ENCODE peak calls at places on chromosomes 2 and 18, in four cellular contexts. C is tibial artery, M is neural progenitor cell, I is ovary. S is an unnamed sample. For H3K27me3 and H3K4me1, the result is how much of the 10 kb centered on the place peaks cover.

GRCh38 chr2:106584304-106584954 is 97.3 kb downstream of the CD8B2 start:
- DNase-seq in I (no peak), M (no peak), C (no peak), S (no peak)

GRCh38 chr2:10179422-10179821 is 56.9 kb downstream of the RRM2 start:
- DNase-seq in I (no peak), M (no peak), C (no peak), S (no peak)

GRCh38 chr2:103823847-103824246 is 1030.1 kb upstream of the POU3F3 start:
- DNase-seq in I (no peak), M (no peak), C (no peak), S (no peak)

GRCh38 chr2:217588266-217588665 is 414.5 kb downstream of the TNS1 start:
- DNase-seq in I (no peak), M (no peak), C (no peak), S (no peak)

GRCh38 chr2:25257032-25257455 is 84.7 kb downstream of the DNMT3A start:
- DNase-seq in I (no peak), C (no peak), M (peak), S (no peak)

GRCh38 chr2:215540646-215541045 is 104.8 kb upstream of the FN1 start:
- DNase-seq in C (no peak), I (no peak), M (no peak), S (no peak)

GRCh38 chr2:235553291-235553690 is 59.4 kb downstream of the AGAP1 start:
- DNase-seq in I (no peak), M (no peak), C (no peak), S (no peak)

GRCh38 chr2:144854596-144854995 is 334.7 kb upstream of the ZEB2 start:
- DNase-seq in M (no peak), C (no peak), I (no peak), S (no peak)

GRCh38 chr2:124894199-124894598 is 869.1 kb downstream of the CNTNAP5 start:
- DNase-seq in M (no peak), I (no peak), C (no peak), S (no peak)

GRCh38 chr2:133844214-133844892 is 276.1 kb upstream of the NCKAP5 start:
- DNase-seq in I (peak), M (peak), C (peak), S (peak)

GRCh38 chr2:191894681-191895147 is 47.8 kb upstream of the CAVIN2 start:
- DNase-seq in M (no peak), I (no peak), C (no peak), S (no peak)

GRCh38 chr2:232438051-232438450 is 17.9 kb upstream of the ALPI start:
- DNase-seq in M (no peak), C (no peak), I (no peak), S (no peak)

GRCh38 chr2:28103611-28104010 is 213.1 kb downstream of the BABAM2 start:
- DNase-seq in I (no peak), M (no peak), C (no peak), S (no peak)

GRCh38 chr2:234399451-234400246 is 97.2 kb downstream of the ARL4C start:
- DNase-seq in I (no peak), M (no peak), C (no peak), S (no peak)

GRCh38 chr2:12988279-12988678 is 271.5 kb downstream of the TRIB2 start:
- DNase-seq in C (no peak), M (no peak), I (no peak), S (no peak)

GRCh38 chr2:234496835-234497591 is at the start of gene ARL4C:
- DNase-seq in M (peak), I (peak), C (peak), S (peak)

GRCh38 chr2:28624798-28625701 is 126.6 kb upstream of the PPP1CB start:
- DNase-seq in M (peak), C (peak), I (peak), S (no peak)

GRCh38 chr2:234368861-234369261 is 128.0 kb downstream of the ARL4C start:
- DNase-seq in M (peak), I (no peak), C (peak), S (no peak)

GRCh38 chr2:191927319-191927867 is 80.5 kb upstream of the CAVIN2 start:
- DNase-seq in M (peak), I (no peak), C (peak), S (peak)

GRCh38 chr18:3248670-3249359 is 1.2 kb downstream of the MYL12A start:
- DNase-seq in I (no peak), M (peak), C (no peak), S (peak)

GRCh38 chr2:146143971-146144370 is 1624.1 kb upstream of the ZEB2 start:
- DNase-seq in M (no peak), I (no peak), C (no peak), S (no peak)

GRCh38 chr2:40668435-40668834 is 216.5 kb upstream of the SLC8A1 start:
- DNase-seq in C (peak), I (no peak), M (no peak), S (no peak)

GRCh38 chr2:140376686-140377085 is 1596.5 kb upstream of the NXPH2 start:
- DNase-seq in M (no peak), I (no peak), C (no peak), S (peak)

GRCh38 chr2:179543361-179543901 is 278.8 kb upstream of the SESTD1 start:
- DNase-seq in M (peak), C (no peak), I (no peak), S (no peak)

GRCh38 chr2:83081835-83082522 is 1377.1 kb downstream of the SUCLG1 start:
- DNase-seq in M (no peak), C (no peak), I (no peak), S (peak)

GRCh38 chr2:38115216-38116012 is 39.5 kb upstream of the CYP1B1 start:
- DNase-seq in M (peak), C (peak), I (no peak), S (peak)

GRCh38 chr2:241803387-241804325 is 5.3 kb upstream of the NEU4 start:
- DNase-seq in C (peak), M (no peak), I (peak), S (no peak)

GRCh38 chr2:199460101-199460671 is 2.4 kb upstream of the SATB2 start:
- DNase-seq in M (no peak), I (no peak), C (no peak), S (no peak)

GRCh38 chr2:25251461-25252273 is 83.3 kb upstream of the POMC start:
- DNase-seq in I (peak), C (peak), M (no peak), S (no peak)

GRCh38 chr18:26655614-26656400 is 107.5 kb upstream of the KCTD1 start:
- DNase-seq in C (peak), M (peak), I (peak), S (peak)

GRCh38 chr18:36608107-36608506 is 220.7 kb downstream of the TPGS2 start:
- DNase-seq in I (no peak), M (no peak), C (no peak), S (no peak)

GRCh38 chr2:7692657-7693161 is 775.5 kb downstream of the RNF144A start:
- DNase-seq in I (no peak), M (no peak), C (peak), S (no peak)

GRCh38 chr2:150705357-150705756 is 217.9 kb upstream of the RND3 start:
- DNase-seq in I (no peak), C (no peak), M (no peak), S (no peak)

GRCh38 chr2:226888378-226888915 is 52.6 kb downstream of the RHBDD1 start:
- DNase-seq in I (no peak), C (no peak), M (no peak), S (no peak)

GRCh38 chr2:74181739-74182138 is 3.1 kb upstream of the MOB1A start:
- DNase-seq in C (peak), I (no peak), M (no peak), S (peak)

GRCh38 chr2:74177697-74178096 is 982 bp downstream of the MOB1A start:
- DNase-seq in C (no peak), M (no peak), I (no peak), S (no peak)

GRCh38 chr2:74174909-74175308 is 3.8 kb downstream of the MOB1A start:
- DNase-seq in I (no peak), C (no peak), M (no peak), S (no peak)

GRCh38 chr2:74179063-74179865 is 585 bp upstream of the MOB1A start:
- DNase-seq in I (peak), C (no peak), M (peak), S (no peak)

GRCh38 chr2:74178211-74179062 is at the start of gene MOB1A:
- DNase-seq in M (peak), C (peak), I (peak), S (peak)
- H3K4me3 ChIP-seq in M (peak), C (peak), I (peak), S (peak)

GRCh38 chr2:176131617-176132396 is 2.3 kb downstream of the HOXD8 start:
- DNase-seq in C (no peak), I (no peak), M (no peak), S (no peak)

GRCh38 chr2:176133366-176133765 is 3.9 kb downstream of the HOXD8 start:
- DNase-seq in C (no peak), I (no peak), M (no peak), S (peak)

GRCh38 chr2:176132397-176133086 is 3.0 kb downstream of the HOXD8 start:
- DNase-seq in M (peak), C (no peak), I (peak), S (peak)

GRCh38 chr2:176134978-176135575 is 5.6 kb downstream of the HOXD8 start:
- DNase-seq in I (peak), M (no peak), C (no peak), S (no peak)

GRCh38 chr2:176134045-176134444 is 4.5 kb downstream of the HOXD8 start:
- DNase-seq in I (no peak), M (no peak), C (no peak), S (no peak)
- H3K27me3 ChIP-seq in I (under half), M (half or more), C (under half), S (under half)

DNA sequence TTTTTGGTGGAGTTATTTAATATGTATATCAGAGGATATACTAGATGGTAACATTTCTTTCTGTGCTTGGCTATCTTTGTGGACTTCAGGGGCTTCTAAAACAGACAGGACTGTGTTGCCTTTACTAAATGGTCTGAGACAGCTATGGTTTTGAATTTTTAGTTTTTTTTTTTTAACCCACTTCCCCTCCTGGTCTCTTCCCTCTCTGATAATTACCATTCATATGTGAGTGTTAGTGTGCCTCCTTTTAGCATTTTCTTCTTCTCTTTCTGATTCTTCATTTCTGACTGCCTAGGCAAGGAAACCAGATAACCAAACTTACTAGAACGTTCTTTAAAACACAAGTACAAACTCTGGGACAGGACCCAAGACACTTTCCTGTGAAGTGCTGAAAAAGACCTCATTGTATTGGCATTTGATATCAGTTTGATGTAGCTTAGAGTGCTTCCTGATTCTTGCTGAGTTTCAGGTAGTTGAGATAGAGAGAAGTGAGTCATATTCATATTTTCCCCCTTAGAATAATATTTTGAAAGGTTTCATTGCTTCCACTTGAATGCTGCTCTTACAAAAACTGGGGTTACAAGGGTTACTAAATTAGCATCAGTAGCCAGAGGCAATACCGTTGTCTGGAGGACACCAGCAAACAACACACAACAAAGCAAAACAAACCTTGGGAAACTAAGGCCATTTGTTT is 52.7 kb downstream of the SMAD4 start:
- DNase-seq in M (no peak), C (no peak), I (no peak), S (no peak)
- H3K4me1 ChIP-seq in M (under half), C (under half), I (under half), S (under half)

GRCh38 chr2:152718909-152719645 is 657 bp downstream of the ARL6IP6 start:
- DNase-seq in I (no peak), M (peak), C (peak), S (peak)

GRCh38 chr2:152723918-152724317 is 5.5 kb downstream of the ARL6IP6 start:
- DNase-seq in C (no peak), I (no peak), M (no peak), S (no peak)

GRCh38 chr2:152717242-152718046 is at the start of gene PRPF40A:
- DNase-seq in M (peak), C (peak), I (peak), S (peak)

GRCh38 chr2:152718047-152718908 is at the start of gene ARL6IP6:
- DNase-seq in C (peak), I (peak), M (peak), S (peak)

DNA sequence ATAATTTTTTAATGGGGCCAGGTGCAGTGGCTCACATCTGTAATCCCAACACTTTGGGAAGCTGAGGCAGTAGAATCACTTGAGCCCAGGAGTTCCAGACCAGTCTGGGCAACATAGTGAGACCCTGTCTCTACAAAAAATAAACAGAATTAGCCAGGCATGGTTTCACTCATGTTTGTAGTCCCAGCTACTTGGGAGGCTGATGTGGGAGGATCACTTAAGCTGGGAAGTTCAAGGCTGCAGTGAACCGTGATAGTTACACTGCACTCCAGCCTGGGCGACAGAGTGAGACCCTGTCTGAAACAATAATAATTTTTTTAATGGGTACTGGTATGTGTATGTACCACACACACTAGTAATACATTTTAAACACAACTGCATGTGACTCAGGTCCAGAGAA is 2.4 kb downstream of the ARL6IP6 start:
- DNase-seq in M (no peak), C (no peak), I (no peak), S (no peak)
- H3K4me3 ChIP-seq in M (peak), C (no peak), I (no peak), S (no peak)

GRCh38 chr2:108943067-108943350 is 46.0 kb downstream of the EDAR start:
- DNase-seq in C (no peak), M (no peak), I (no peak), S (no peak)

GRCh38 chr2:108944601-108945241 is 44.3 kb downstream of the EDAR start:
- DNase-seq in C (no peak), M (no peak), I (no peak), S (no peak)

GRCh38 chr2:108947271-108947907 is 41.6 kb downstream of the EDAR start:
- DNase-seq in M (no peak), I (no peak), C (no peak), S (no peak)

GRCh38 chr2:108946442-108946841 is 42.6 kb downstream of the EDAR start:
- DNase-seq in M (no peak), I (no peak), C (no peak), S (no peak)

DNA sequence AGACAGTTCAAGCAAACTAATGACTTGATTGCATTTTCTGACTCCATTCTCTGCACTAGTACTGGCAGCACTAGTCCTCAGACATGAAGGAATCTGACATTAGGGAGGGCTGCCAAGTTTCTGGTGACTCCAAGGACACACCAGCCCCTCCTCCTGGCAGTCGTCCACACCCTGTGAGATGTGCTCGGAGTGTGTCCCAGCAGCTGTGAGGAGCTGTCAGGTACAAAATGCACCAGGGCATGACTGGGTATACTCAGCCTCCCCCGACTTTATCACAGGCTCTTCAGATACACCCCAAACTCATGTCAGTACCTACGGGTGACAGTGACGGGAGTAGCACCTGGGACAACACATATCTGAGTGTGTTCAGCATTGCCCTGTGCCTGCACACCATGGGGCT is 43.1 kb downstream of the EDAR start:
- DNase-seq in I (no peak), M (no peak), C (no peak), S (no peak)
- H3K27me3 ChIP-seq in I (under half), M (under half), C (under half), S (under half)

S was measured in SJCRH30.